ENCODE peak calls at places on chromosomes 3 and 15, in six cellular contexts. One of them, this sample, is unnamed.
A peak's percentile ranks its signal among the peaks of the same experiment; 100 is the strongest.

GRCh38 chr3:14664170-14664569 is 10.8 kb upstream of the C3orf20 start:
- DNase-seq in iPS DF 19.7: no peak
- DNase-seq in stimulated activated CD4-positive, alpha-beta T cell treated with anti-CD3 and anti-CD28 coated beads, Interleukin-2, amount 100 ng/mL, for 24 hours: no peak
- DNase-seq in T-helper 2 cell: no peak
- DNase-seq in HTR-8/SVneo: no peak
- DNase-seq in activated CD4-positive, CD25-positive, alpha-beta regulatory T cell: no peak
- DNase-seq in this sample: no peak

GRCh38 chr3:11703185-11703584 is 59.5 kb upstream of the VGLL4 start:
- DNase-seq in T-helper 2 cell: no peak
- DNase-seq in HTR-8/SVneo: no peak
- DNase-seq in stimulated activated CD4-positive, alpha-beta T cell treated with anti-CD3 and anti-CD28 coated beads, Interleukin-2, amount 100 ng/mL, for 24 hours: no peak
- DNase-seq in activated CD4-positive, CD25-positive, alpha-beta regulatory T cell: no peak
- DNase-seq in iPS DF 19.7: no peak
- DNase-seq in this sample: no peak

GRCh38 chr15:77454956-77455355 is 34.3 kb downstream of the HMG20A start:
- DNase-seq in HTR-8/SVneo: no peak
- DNase-seq in activated CD4-positive, CD25-positive, alpha-beta regulatory T cell: no peak
- DNase-seq in T-helper 2 cell: no peak
- DNase-seq in iPS DF 19.7: no peak
- DNase-seq in stimulated activated CD4-positive, alpha-beta T cell treated with anti-CD3 and anti-CD28 coated beads, Interleukin-2, amount 100 ng/mL, for 24 hours: no peak
- DNase-seq in this sample: no peak

GRCh38 chr15:91992940-91993339 is 139.4 kb downstream of the SLCO3A1 start:
- DNase-seq in activated CD4-positive, CD25-positive, alpha-beta regulatory T cell: no peak
- DNase-seq in stimulated activated CD4-positive, alpha-beta T cell treated with anti-CD3 and anti-CD28 coated beads, Interleukin-2, amount 100 ng/mL, for 24 hours: no peak
- DNase-seq in iPS DF 19.7: no peak
- DNase-seq in T-helper 2 cell: no peak
- DNase-seq in HTR-8/SVneo: no peak
- DNase-seq in this sample: no peak

GRCh38 chr3:29057326-29057725 is 223.5 kb upstream of the RBMS3 start:
- DNase-seq in stimulated activated CD4-positive, alpha-beta T cell treated with anti-CD3 and anti-CD28 coated beads, Interleukin-2, amount 100 ng/mL, for 24 hours: no peak
- DNase-seq in HTR-8/SVneo: no peak
- DNase-seq in activated CD4-positive, CD25-positive, alpha-beta regulatory T cell: no peak
- DNase-seq in T-helper 2 cell: no peak
- DNase-seq in iPS DF 19.7: no peak
- DNase-seq in this sample: no peak

GRCh38 chr15:31148622-31149505 is 47.3 kb upstream of the TRPM1 start:
- DNase-seq in activated CD4-positive, CD25-positive, alpha-beta regulatory T cell: no peak
- DNase-seq in T-helper 2 cell: no peak
- DNase-seq in iPS DF 19.7: no peak
- DNase-seq in stimulated activated CD4-positive, alpha-beta T cell treated with anti-CD3 and anti-CD28 coated beads, Interleukin-2, amount 100 ng/mL, for 24 hours: no peak
- DNase-seq in HTR-8/SVneo: no peak
- DNase-seq in this sample: no peak

GRCh38 chr3:151146731-151147091 is 56.3 kb downstream of the GPR171 start:
- DNase-seq in HTR-8/SVneo: no peak
- DNase-seq in T-helper 2 cell: no peak
- DNase-seq in activated CD4-positive, CD25-positive, alpha-beta regulatory T cell: no peak
- DNase-seq in stimulated activated CD4-positive, alpha-beta T cell treated with anti-CD3 and anti-CD28 coated beads, Interleukin-2, amount 100 ng/mL, for 24 hours: no peak
- DNase-seq in iPS DF 19.7: no peak
- DNase-seq in this sample: no peak

GRCh38 chr15:99928429-99928981 is 195.3 kb upstream of the LYSMD4 start:
- DNase-seq in T-helper 2 cell: peak; percentile 84
- DNase-seq in iPS DF 19.7: no peak
- DNase-seq in activated CD4-positive, CD25-positive, alpha-beta regulatory T cell: peak; percentile 78
- DNase-seq in HTR-8/SVneo: peak; percentile 68
- DNase-seq in stimulated activated CD4-positive, alpha-beta T cell treated with anti-CD3 and anti-CD28 coated beads, Interleukin-2, amount 100 ng/mL, for 24 hours: peak; percentile 90
- DNase-seq in this sample: peak; percentile 81

GRCh38 chr3:60948488-60948887 is 302.8 kb downstream of the FHIT start:
- DNase-seq in T-helper 2 cell: no peak
- DNase-seq in activated CD4-positive, CD25-positive, alpha-beta regulatory T cell: no peak
- DNase-seq in HTR-8/SVneo: no peak
- DNase-seq in stimulated activated CD4-positive, alpha-beta T cell treated with anti-CD3 and anti-CD28 coated beads, Interleukin-2, amount 100 ng/mL, for 24 hours: no peak
- DNase-seq in iPS DF 19.7: no peak
- DNase-seq in this sample: no peak

GRCh38 chr3:103410231-103410630 is 975.4 kb downstream of the ZPLD1 start:
- DNase-seq in activated CD4-positive, CD25-positive, alpha-beta regulatory T cell: no peak
- DNase-seq in stimulated activated CD4-positive, alpha-beta T cell treated with anti-CD3 and anti-CD28 coated beads, Interleukin-2, amount 100 ng/mL, for 24 hours: no peak
- DNase-seq in HTR-8/SVneo: no peak
- DNase-seq in iPS DF 19.7: no peak
- DNase-seq in T-helper 2 cell: no peak
- DNase-seq in this sample: no peak

GRCh38 chr3:189272500-189273119 is 100.8 kb downstream of the TPRG1 start:
- DNase-seq in iPS DF 19.7: no peak
- DNase-seq in HTR-8/SVneo: no peak
- DNase-seq in T-helper 2 cell: no peak
- DNase-seq in stimulated activated CD4-positive, alpha-beta T cell treated with anti-CD3 and anti-CD28 coated beads, Interleukin-2, amount 100 ng/mL, for 24 hours: no peak
- DNase-seq in activated CD4-positive, CD25-positive, alpha-beta regulatory T cell: no peak
- DNase-seq in this sample: no peak

GRCh38 chr15:31799711-31800321 is 230.5 kb upstream of the CHRNA7 start:
- DNase-seq in T-helper 2 cell: no peak
- DNase-seq in iPS DF 19.7: no peak
- DNase-seq in activated CD4-positive, CD25-positive, alpha-beta regulatory T cell: no peak
- DNase-seq in HTR-8/SVneo: no peak
- DNase-seq in stimulated activated CD4-positive, alpha-beta T cell treated with anti-CD3 and anti-CD28 coated beads, Interleukin-2, amount 100 ng/mL, for 24 hours: no peak
- DNase-seq in this sample: no peak

This sample was measured in stimulated activated naive CD4-positive, alpha-beta T cell treated with Interleukin-2 at 50 U/mL for 16 hours.